ENCODE peak calls at places on chromosome 13, in seven cellular contexts. J is caudate nucleus, Y is cardiac muscle cell, P is heart right ventricle, F is PC-3, O is brain microvascular endothelial cell, U is RWPE1. X is an unnamed sample.

GRCh38 chr13:36915106-36915505 is 4.9 kb downstream of the SMAD9 start:
- DNase-seq in J (no peak), Y (no peak), P (no peak), F (no peak), O (no peak), U (no peak), X (no peak)

GRCh38 chr13:107835339-107836018 is 379.9 kb downstream of the LIG4 start:
- DNase-seq in J (no peak), Y (peak), P (no peak), F (peak), O (peak), U (no peak), X (no peak)

GRCh38 chr13:42494157-42494556 is 79.8 kb upstream of the TNFSF11 start:
- DNase-seq in J (no peak), Y (no peak), P (no peak), F (peak), O (no peak), U (no peak), X (no peak)

GRCh38 chr13:31322702-31323101 is 122.9 kb downstream of the B3GLCT start:
- DNase-seq in J (no peak), Y (no peak), P (no peak), F (peak), O (no peak), U (no peak), X (no peak)

GRCh38 chr13:46553521-46553885 is 533 bp downstream of the LRCH1 start:
- DNase-seq in J (peak), Y (no peak), P (no peak), F (no peak), O (no peak), U (no peak), X (no peak)

GRCh38 chr13:64531400-64531799 is 2698.7 kb downstream of the PCDH9 start:
- DNase-seq in J (no peak), Y (no peak), P (no peak), F (no peak), O (no peak), U (no peak), X (no peak)

GRCh38 chr13:78576266-78576665 is 27.1 kb downstream of the POU4F1 start:
- DNase-seq in J (no peak), Y (no peak), P (no peak), F (no peak), O (no peak), U (no peak), X (no peak)

GRCh38 chr13:96091164-96091931 is 1.4 kb downstream of the HS6ST3 start:
- DNase-seq in J (peak), Y (peak), P (peak), F (no peak), O (no peak), U (no peak), X (no peak)

GRCh38 chr13:74977498-74977897 is 504.5 kb downstream of the TBC1D4 start:
- DNase-seq in J (no peak), Y (no peak), P (no peak), F (no peak), O (no peak), U (no peak), X (no peak)

GRCh38 chr13:42696191-42696590 is 85.2 kb upstream of the FAM216B start:
- DNase-seq in J (no peak), Y (peak), P (no peak), F (peak), O (peak), U (peak), X (no peak)

DNA sequence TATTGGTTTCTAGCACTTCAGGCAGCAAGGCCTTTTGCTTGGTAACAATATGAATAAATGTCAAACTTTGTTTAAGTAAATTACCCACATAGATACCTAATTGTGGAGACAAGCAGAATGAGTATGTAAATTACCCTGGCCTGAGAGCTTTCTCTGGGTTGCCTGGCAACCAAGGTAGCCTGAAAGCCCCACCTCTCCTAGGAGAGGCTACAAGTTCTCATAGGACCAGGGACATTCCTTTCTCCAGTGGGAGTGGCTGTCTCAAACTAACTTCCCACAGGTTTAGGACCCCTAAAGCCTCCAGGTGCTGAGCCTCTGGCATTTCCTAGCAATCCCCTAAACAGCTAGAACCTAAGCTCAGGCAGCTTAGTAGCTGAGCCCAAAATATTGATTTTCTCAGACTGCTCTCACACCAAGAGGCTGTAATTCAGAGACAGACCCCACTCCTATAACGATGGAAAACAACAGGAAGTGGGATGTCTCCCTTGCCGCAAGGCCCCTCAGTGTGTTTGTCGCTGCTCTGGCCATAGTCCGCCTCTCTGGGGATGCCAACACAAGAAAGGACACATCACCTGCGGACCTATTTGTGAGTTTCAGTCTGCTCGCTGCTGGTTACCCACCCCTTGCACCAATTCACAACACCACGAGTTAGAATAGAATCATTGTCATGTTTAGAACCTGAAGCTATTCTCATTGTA is 207.3 kb downstream of the DLEU7 start:
- DNase-seq in J (no peak), Y (peak), P (no peak), F (no peak), O (no peak), U (no peak), X (no peak)
- H3K27ac ChIP-seq in J (peak), Y (no peak), P (peak), F (no peak), O (no peak), U (no peak), X (peak)

DNA sequence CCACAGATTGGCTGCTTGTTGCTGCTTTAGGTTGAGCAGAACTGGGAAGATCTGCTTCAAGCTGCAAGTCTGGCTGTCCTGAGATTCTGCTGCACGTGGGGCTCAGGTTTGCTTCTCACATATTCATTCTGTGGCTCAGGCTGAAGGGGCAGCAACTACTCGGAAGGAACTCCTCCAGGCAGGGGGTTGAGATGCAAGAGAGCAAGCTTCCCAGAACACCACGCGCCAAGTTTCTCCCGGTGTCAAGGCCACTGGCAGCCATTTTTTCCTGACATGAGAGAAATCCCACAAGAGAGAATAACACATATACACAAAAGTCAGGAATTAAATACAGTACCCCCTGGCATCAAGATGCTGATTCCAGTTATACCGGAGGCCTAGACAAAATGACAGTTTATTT is 887.6 kb upstream of the SLC10A2 start:
- DNase-seq in J (no peak), Y (no peak), P (no peak), F (no peak), O (no peak), U (no peak), X (no peak)
- H3K27ac ChIP-seq in J (no peak), Y (no peak), P (no peak), F (no peak), O (no peak), U (no peak), X (no peak)

GRCh38 chr13:33787051-33787591 is 30.8 kb upstream of the RFC3 start:
- DNase-seq in J (no peak), Y (no peak), P (no peak), F (no peak), O (no peak), U (no peak), X (no peak)
- H3K27ac ChIP-seq in J (no peak), Y (no peak), P (peak), F (no peak), O (no peak), U (no peak), X (no peak)

GRCh38 chr13:50080158-50080855 is 65.1 kb downstream of the KCNRG start:
- DNase-seq in J (peak), Y (peak), P (no peak), F (no peak), O (peak), U (no peak), X (no peak)
- H3K27ac ChIP-seq in J (peak), Y (no peak), P (peak), F (peak), O (peak), U (peak), X (peak)

GRCh38 chr13:44156294-44156658 is 217.3 kb upstream of the SERP2 start:
- DNase-seq in J (no peak), Y (no peak), P (no peak), F (no peak), O (no peak), U (no peak), X (no peak)
- H3K27ac ChIP-seq in J (peak), Y (peak), P (peak), F (no peak), O (no peak), U (no peak), X (peak)

GRCh38 chr13:48595330-48596127 is 58.2 kb upstream of the CYSLTR2 start:
- DNase-seq in J (peak), Y (peak), P (peak), F (peak), O (peak), U (peak), X (no peak)

GRCh38 chr13:48596128-48596429 is 57.6 kb upstream of the CYSLTR2 start:
- DNase-seq in J (no peak), Y (no peak), P (no peak), F (no peak), O (no peak), U (no peak), X (no peak)

GRCh38 chr13:48602296-48603040 is 51.3 kb upstream of the CYSLTR2 start:
- DNase-seq in J (no peak), Y (no peak), P (no peak), F (no peak), O (no peak), U (no peak), X (no peak)

GRCh38 chr13:48603375-48603774 is 50.4 kb upstream of the CYSLTR2 start:
- DNase-seq in J (no peak), Y (no peak), P (no peak), F (no peak), O (no peak), U (no peak), X (no peak)

GRCh38 chr13:48600374-48601364 is 53.1 kb upstream of the CYSLTR2 start:
- DNase-seq in J (no peak), Y (peak), P (no peak), F (peak), O (peak), U (no peak), X (no peak)
- H3K27ac ChIP-seq in J (no peak), Y (no peak), P (peak), F (peak), O (peak), U (no peak), X (no peak)

DNA sequence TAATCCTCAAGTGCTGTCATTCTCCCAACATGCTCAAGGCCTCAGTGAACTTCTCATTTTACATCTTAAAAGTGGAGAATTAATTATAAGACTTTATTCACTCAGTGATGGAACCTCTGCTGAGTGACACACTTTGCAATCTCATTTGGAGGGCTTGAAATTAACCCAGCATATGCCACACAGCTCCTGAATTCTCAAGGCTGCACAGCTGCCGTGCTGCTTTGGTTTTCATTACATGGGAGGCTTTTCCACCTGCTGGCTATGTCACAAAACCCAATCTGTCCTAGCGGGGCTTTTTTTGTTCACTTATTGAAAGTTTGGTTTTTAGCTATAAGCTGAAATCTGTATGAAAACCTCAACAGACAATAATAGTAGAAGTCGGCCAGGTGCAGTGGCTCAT is 28.2 kb upstream of the SERPINE3 start:
- DNase-seq in J (no peak), Y (no peak), P (no peak), F (no peak), O (no peak), U (no peak), X (no peak)
- H3K27ac ChIP-seq in J (no peak), Y (no peak), P (no peak), F (no peak), O (no peak), U (no peak), X (no peak)

GRCh38 chr13:113801289-113801961 is 42.4 kb downstream of the TMEM255B start:
- DNase-seq in J (no peak), Y (no peak), P (no peak), F (no peak), O (no peak), U (no peak), X (no peak)
- H3K27ac ChIP-seq in J (no peak), Y (no peak), P (no peak), F (no peak), O (no peak), U (peak), X (no peak)

DNA sequence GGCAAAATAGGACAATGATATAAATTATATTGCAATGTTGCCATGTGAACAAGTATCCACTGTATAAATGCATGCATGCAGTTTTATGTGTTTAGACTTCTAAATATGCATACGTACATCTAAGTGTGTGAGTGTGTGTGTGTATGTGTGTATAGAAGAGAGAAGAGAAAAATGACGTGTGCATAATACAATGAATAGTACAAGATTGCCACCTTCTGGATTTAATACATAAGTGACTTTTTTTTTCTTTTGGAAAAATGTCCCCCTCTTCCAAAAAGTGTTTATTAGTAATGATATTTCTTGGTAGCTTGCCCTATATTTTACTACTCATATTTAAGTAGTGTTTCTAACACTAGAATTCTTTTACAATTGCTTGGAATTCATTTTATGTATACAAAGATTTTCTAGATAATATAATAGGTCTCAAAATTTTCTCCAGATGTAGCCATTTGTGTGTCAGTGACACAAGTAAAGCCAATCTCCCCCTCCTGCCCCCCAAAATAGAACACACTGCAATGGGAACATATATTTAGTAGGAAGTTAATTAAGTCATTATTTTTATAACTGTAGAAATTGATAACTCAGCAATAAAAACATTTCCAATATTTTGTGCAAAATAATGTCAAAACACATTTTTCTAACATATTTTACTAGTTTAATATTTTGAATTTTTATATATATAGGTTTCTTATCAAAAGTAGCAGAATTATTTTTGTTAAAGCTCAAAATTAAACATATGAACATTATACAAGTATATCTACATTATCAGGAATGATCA is 783.3 kb upstream of the ATXN8OS start:
- DNase-seq in J (no peak), Y (no peak), P (no peak), F (peak), O (no peak), U (no peak), X (no peak)
- H3K27ac ChIP-seq in J (no peak), Y (no peak), P (no peak), F (no peak), O (no peak), U (no peak), X (no peak)